ENCODE peak calls at places on chromosomes 13 and 19, in ten cellular contexts. D, H, E, P, C, B, V, R, T and G are unnamed samples.

GRCh38 chr13:99350191-99350590 is 43.0 kb upstream of the GPR183 start:
- DNase-seq in V (no peak), E (no peak), H (no peak), R (no peak), D (no peak), T (no peak), B (no peak), C (no peak), P (no peak), G (no peak)

GRCh38 chr13:114152285-114152645 is 19.8 kb upstream of the RASA3 start:
- DNase-seq in E (no peak), T (no peak), C (no peak), R (no peak), B (no peak), H (no peak), V (no peak), P (no peak), D (no peak), G (no peak)

GRCh38 chr19:18895828-18896341 is at the start of gene CERS1:
- DNase-seq in H (peak; percentile 54), P (no peak), C (no peak), V (peak; percentile 72), T (no peak), E (no peak), R (no peak), B (no peak), D (peak; percentile 75), G (no peak)

GRCh38 chr19:55495646-55496349 is 7.6 kb downstream of the SSC5D start:
- DNase-seq in B (no peak), T (no peak), V (no peak), H (no peak), C (no peak), R (no peak), E (no peak), P (no peak), D (no peak), G (no peak)

GRCh38 chr13:78022164-78022877 is 103.7 kb upstream of the EDNRB start:
- DNase-seq in P (peak; percentile 94), D (peak; percentile 7), T (peak; percentile 27), E (no peak), H (no peak), V (no peak), B (no peak), C (peak; percentile 77), R (peak; percentile 58), G (peak; percentile 95)

GRCh38 chr13:80389073-80390038 is 48.4 kb upstream of the SPRY2 start:
- DNase-seq in E (no peak), R (no peak), H (no peak), V (no peak), T (no peak), B (no peak), D (no peak), P (no peak), C (no peak), G (no peak)

GRCh38 chr19:1026189-1027019 is at the start of gene CNN2:
- DNase-seq in V (peak; percentile 75), H (peak; percentile 83), T (no peak), B (peak; percentile 97), C (peak; percentile 81), P (peak; percentile 82), E (peak; percentile 85), R (peak; percentile 89), D (no peak), G (peak; percentile 80)

GRCh38 chr19:29503785-29504184 is 22.0 kb upstream of the VSTM2B start:
- DNase-seq in B (no peak), H (no peak), V (no peak), T (no peak), C (no peak), P (no peak), D (no peak), R (no peak), E (no peak), G (no peak)

GRCh38 chr19:1066748-1067340 is at the start of gene ARHGAP45:
- DNase-seq in T (peak; percentile 79), H (no peak), B (peak; percentile 94), D (no peak), V (peak; percentile 42), C (no peak), R (peak; percentile 74), P (peak; percentile 89), E (no peak), G (no peak)

GRCh38 chr19:45215391-45216191 is 29.6 kb downstream of the EXOC3L2 start:
- DNase-seq in H (no peak), E (no peak), D (no peak), C (no peak), T (no peak), B (peak; percentile 78), P (no peak), R (no peak), V (no peak), G (peak; percentile 60)

GRCh38 chr13:28584873-28585317 is 74.0 kb upstream of the POMP start:
- DNase-seq in R (no peak), V (no peak), C (peak; percentile 46), D (no peak), E (no peak), H (no peak), B (no peak), T (no peak), P (no peak), G (no peak)

GRCh38 chr13:109971006-109971744 is 184.8 kb upstream of the IRS2 start:
- DNase-seq in T (no peak), H (no peak), V (no peak), R (no peak), E (no peak), D (no peak), P (no peak), C (no peak), B (peak; percentile 52), G (no peak)

GRCh38 chr19:43467730-43468129 is 2.3 kb upstream of the LYPD3 start:
- DNase-seq in C (peak; percentile 74), H (no peak), V (no peak), D (no peak), E (no peak), B (no peak), R (no peak), T (no peak), P (no peak), G (peak; percentile 15)

GRCh38 chr13:110616103-110617101 is 1.1 kb downstream of the NAXD start:
- DNase-seq in T (no peak), V (no peak), E (no peak), C (peak; percentile 54), B (no peak), R (no peak), D (no peak), H (peak; percentile 26), P (peak; percentile 21), G (peak; percentile 38)

GRCh38 chr13:46339035-46339666 is 47.9 kb downstream of the RUBCNL start:
- DNase-seq in V (no peak), B (no peak), C (peak; percentile 91), D (peak; percentile 19), E (no peak), T (no peak), P (no peak), H (no peak), R (peak; percentile 72), G (no peak)

GRCh38 chr13:112983428-112984196 is 14.6 kb downstream of the MCF2L start:
- DNase-seq in T (no peak), B (peak; percentile 67), E (no peak), V (no peak), P (no peak), R (no peak), D (no peak), C (no peak), H (no peak), G (no peak)

GRCh38 chr19:30105723-30106122 is 163.7 kb downstream of the URI1 start:
- DNase-seq in H (no peak), B (no peak), R (no peak), T (no peak), V (no peak), C (no peak), E (no peak), D (no peak), P (no peak), G (no peak)

GRCh38 chr13:26255717-26256277 is 1.9 kb downstream of the CDK8 start:
- DNase-seq in D (peak; percentile 2), P (no peak), E (no peak), C (peak; percentile 31), H (no peak), R (no peak), B (no peak), V (no peak), T (no peak), G (peak; percentile 10)

GRCh38 chr19:41518141-41518540 is 57.8 kb upstream of the CEACAM21 start:
- DNase-seq in E (no peak), B (no peak), R (no peak), C (no peak), H (no peak), P (no peak), T (no peak), D (no peak), V (no peak), G (no peak)

GRCh38 chr13:23921451-23921888 is 24.2 kb upstream of the C1QTNF9B start:
- DNase-seq in T (no peak), C (peak; percentile 76), H (peak; percentile 39), B (no peak), V (peak; percentile 9), D (peak; percentile 70), P (peak; percentile 21), R (no peak), E (no peak), G (peak; percentile 65)

GRCh38 chr13:80430561-80430960 is 89.6 kb upstream of the SPRY2 start:
- DNase-seq in V (no peak), P (no peak), R (no peak), T (no peak), B (no peak), H (no peak), C (peak; percentile 9), D (no peak), E (no peak), G (no peak)

GRCh38 chr13:108102771-108103170 is 112.6 kb downstream of the LIG4 start:
- DNase-seq in H (no peak), B (no peak), E (no peak), P (no peak), T (no peak), V (no peak), D (no peak), R (no peak), C (peak; percentile 4), G (no peak)

GRCh38 chr13:74891610-74892009 is 590.4 kb downstream of the TBC1D4 start:
- DNase-seq in E (no peak), D (no peak), C (peak; percentile 81), V (no peak), B (no peak), H (no peak), R (no peak), T (no peak), P (no peak), G (peak; percentile 86)

GRCh38 chr13:113642563-113642962 is 15.4 kb downstream of the ATP4B start:
- DNase-seq in D (no peak), R (no peak), C (no peak), H (no peak), V (no peak), B (no peak), T (no peak), P (no peak), E (no peak), G (no peak)

GRCh38 chr19:58519087-58519354 is 589 bp downstream of the ZBTB45 start:
- DNase-seq in B (no peak), E (peak; percentile 66), D (peak; percentile 50), P (peak; percentile 49), R (peak; percentile 82), C (peak; percentile 82), V (peak; percentile 69), T (peak; percentile 41), H (peak; percentile 71), G (peak; percentile 80)

GRCh38 chr13:29849071-29849541 is 1.3 kb downstream of the UBL3 start:
- DNase-seq in B (no peak), T (no peak), E (no peak), C (peak; percentile 26), V (no peak), D (peak; percentile 47), P (peak; percentile 10), R (peak; percentile 53), H (no peak), G (peak; percentile 52)

GRCh38 chr19:38434549-38435051 is 1.1 kb downstream of the RYR1 start:
- DNase-seq in C (no peak), B (no peak), R (peak; percentile 64), E (no peak), T (no peak), P (no peak), V (no peak), H (no peak), D (peak; percentile 8), G (no peak)

GRCh38 chr13:79485451-79485850 is 4.5 kb downstream of the NDFIP2 start:
- DNase-seq in C (no peak), R (no peak), E (no peak), V (no peak), B (no peak), H (no peak), D (no peak), T (no peak), P (no peak), G (no peak)